ENCODE peak calls at places on chromosomes 2 and 18, in eight cellular contexts. N, U, W, J, L, O, P and E are unnamed samples.

GRCh38 chr2:64166212-64166611 is 22.0 kb upstream of the PELI1 start:
- DNase-seq in U (no peak), O (no peak), W (no peak), N (no peak), L (no peak), P (no peak), J (no peak), E (no peak)

GRCh38 chr18:57113783-57114465 is 33.0 kb upstream of the BOD1L2 start:
- DNase-seq in P (no peak), L (no peak), N (no peak), U (peak; percentile 36), W (no peak), O (no peak), J (no peak), E (no peak)

GRCh38 chr2:7262608-7263228 is 345.5 kb downstream of the RNF144A start:
- DNase-seq in P (no peak), N (no peak), U (no peak), W (no peak), L (no peak), J (no peak), O (no peak), E (no peak)

GRCh38 chr2:62597323-62597722 is 91.3 kb upstream of the TMEM17 start:
- DNase-seq in P (no peak), L (no peak), N (no peak), J (no peak), O (peak; percentile 79), W (no peak), U (no peak), E (peak; percentile 84)

GRCh38 chr2:170202437-170202836 is 24.5 kb downstream of the MYO3B start:
- DNase-seq in O (no peak), J (no peak), L (no peak), P (no peak), U (no peak), W (no peak), N (no peak), E (no peak)

GRCh38 chr2:140882671-140883620 is 1247.9 kb downstream of the LRP1B start:
- DNase-seq in L (no peak), W (no peak), P (no peak), O (no peak), U (no peak), J (no peak), N (no peak), E (peak; percentile 41)

GRCh38 chr2:118388771-118389170 is 300.5 kb downstream of the INSIG2 start:
- DNase-seq in L (no peak), N (no peak), W (no peak), P (no peak), U (no peak), J (no peak), O (peak; percentile 61), E (peak; percentile 94)

GRCh38 chr2:42906557-42907380 is 114.4 kb upstream of the HAAO start:
- DNase-seq in L (no peak), N (no peak), J (no peak), W (no peak), P (peak; percentile 67), O (peak; percentile 97), U (peak; percentile 82), E (no peak)

GRCh38 chr2:75553961-75554539 is 6.7 kb downstream of the EVA1A start:
- DNase-seq in J (no peak), W (no peak), L (no peak), U (no peak), P (no peak), O (no peak), N (no peak), E (no peak)

GRCh38 chr2:109260886-109261700 is 132.1 kb downstream of the SH3RF3 start:
- DNase-seq in N (peak; percentile 34), L (no peak), U (peak; percentile 92), J (no peak), W (no peak), O (peak; percentile 50), P (peak; percentile 98), E (peak; percentile 37)

GRCh38 chr18:35444636-35445035 is 53.1 kb downstream of the INO80C start:
- DNase-seq in U (no peak), P (no peak), L (no peak), W (no peak), O (no peak), N (no peak), J (no peak), E (no peak)

GRCh38 chr18:24514439-24514838 is 54.0 kb downstream of the HRH4 start:
- DNase-seq in U (no peak), W (peak; percentile 59), L (no peak), N (no peak), P (no peak), J (peak; percentile 50), O (peak; percentile 63), E (peak; percentile 88)

GRCh38 chr2:54267577-54267976 is 11.5 kb upstream of the TSPYL6 start:
- DNase-seq in P (no peak), O (no peak), L (no peak), N (no peak), W (no peak), J (no peak), U (no peak), E (no peak)